ENCODE peak calls at places on chromosomes 13 and 19, in six cellular contexts. One of them, this sample, is unnamed.

GRCh38 chr13:112671359-112671758 is 18.5 kb upstream of the ATP11A start:
- DNase-seq in substantia nigra: no peak
- DNase-seq in left ventricle myocardium inferior: no peak
- DNase-seq in kidney tubule cell: no peak
- DNase-seq in stimulated activated CD4-positive, alpha-beta T cell treated with anti-CD3 and anti-CD28 coated beads, Interleukin-15, amount 100 ng/mL, for 1 hour: no peak
- DNase-seq in heart right ventricle: no peak
- DNase-seq in this sample: no peak

GRCh38 chr13:50365683-50366391 is 350.6 kb downstream of the KCNRG start:
- DNase-seq in heart right ventricle: no peak
- DNase-seq in stimulated activated CD4-positive, alpha-beta T cell treated with anti-CD3 and anti-CD28 coated beads, Interleukin-15, amount 100 ng/mL, for 1 hour: no peak
- DNase-seq in kidney tubule cell: peak; percentile 90
- DNase-seq in substantia nigra: no peak
- DNase-seq in left ventricle myocardium inferior: no peak
- DNase-seq in this sample: peak; percentile 98

GRCh38 chr19:5910638-5910907 is 3.5 kb upstream of the CAPS start:
- DNase-seq in kidney tubule cell: no peak
- DNase-seq in substantia nigra: no peak
- DNase-seq in stimulated activated CD4-positive, alpha-beta T cell treated with anti-CD3 and anti-CD28 coated beads, Interleukin-15, amount 100 ng/mL, for 1 hour: no peak
- DNase-seq in heart right ventricle: no peak
- DNase-seq in left ventricle myocardium inferior: no peak
- DNase-seq in this sample: no peak

GRCh38 chr13:50400035-50400726 is 384.9 kb downstream of the KCNRG start:
- DNase-seq in stimulated activated CD4-positive, alpha-beta T cell treated with anti-CD3 and anti-CD28 coated beads, Interleukin-15, amount 100 ng/mL, for 1 hour: no peak
- DNase-seq in kidney tubule cell: no peak
- DNase-seq in left ventricle myocardium inferior: peak; percentile 59
- DNase-seq in substantia nigra: peak; percentile 39
- DNase-seq in heart right ventricle: peak; percentile 64
- DNase-seq in this sample: no peak

GRCh38 chr19:48419158-48419920 is 25.9 kb downstream of the GRIN2D start:
- DNase-seq in heart right ventricle: no peak
- DNase-seq in stimulated activated CD4-positive, alpha-beta T cell treated with anti-CD3 and anti-CD28 coated beads, Interleukin-15, amount 100 ng/mL, for 1 hour: peak; percentile 49
- DNase-seq in left ventricle myocardium inferior: peak; percentile 43
- DNase-seq in kidney tubule cell: no peak
- DNase-seq in substantia nigra: peak; percentile 29
- DNase-seq in this sample: no peak

GRCh38 chr19:289651-290538 is 1.3 kb downstream of the PLPP2 start:
- DNase-seq in stimulated activated CD4-positive, alpha-beta T cell treated with anti-CD3 and anti-CD28 coated beads, Interleukin-15, amount 100 ng/mL, for 1 hour: no peak
- DNase-seq in substantia nigra: no peak
- DNase-seq in left ventricle myocardium inferior: no peak
- DNase-seq in kidney tubule cell: peak; percentile 95
- DNase-seq in heart right ventricle: no peak
- DNase-seq in this sample: peak; percentile 88

GRCh38 chr13:113959198-113959597 is 14.7 kb downstream of the C13orf46 start:
- DNase-seq in left ventricle myocardium inferior: no peak
- DNase-seq in substantia nigra: no peak
- DNase-seq in kidney tubule cell: peak; percentile 84
- DNase-seq in stimulated activated CD4-positive, alpha-beta T cell treated with anti-CD3 and anti-CD28 coated beads, Interleukin-15, amount 100 ng/mL, for 1 hour: no peak
- DNase-seq in heart right ventricle: no peak
- DNase-seq in this sample: peak; percentile 26

GRCh38 chr19:55251296-55252081 is 7.3 kb downstream of the PPP6R1 start:
- DNase-seq in heart right ventricle: no peak
- DNase-seq in kidney tubule cell: peak; percentile 85
- DNase-seq in substantia nigra: no peak
- DNase-seq in stimulated activated CD4-positive, alpha-beta T cell treated with anti-CD3 and anti-CD28 coated beads, Interleukin-15, amount 100 ng/mL, for 1 hour: no peak
- DNase-seq in left ventricle myocardium inferior: no peak
- DNase-seq in this sample: peak; percentile 60

GRCh38 chr13:62710766-62711165 is 1295.1 kb upstream of the PCDH20 start:
- DNase-seq in left ventricle myocardium inferior: no peak
- DNase-seq in heart right ventricle: no peak
- DNase-seq in substantia nigra: no peak
- DNase-seq in stimulated activated CD4-positive, alpha-beta T cell treated with anti-CD3 and anti-CD28 coated beads, Interleukin-15, amount 100 ng/mL, for 1 hour: no peak
- DNase-seq in kidney tubule cell: no peak
- DNase-seq in this sample: no peak

GRCh38 chr19:1408300-1409203 is 1.2 kb downstream of the DAZAP1 start:
- DNase-seq in substantia nigra: no peak
- DNase-seq in kidney tubule cell: peak; percentile 61
- DNase-seq in heart right ventricle: peak; percentile 44
- DNase-seq in left ventricle myocardium inferior: peak; percentile 59
- DNase-seq in stimulated activated CD4-positive, alpha-beta T cell treated with anti-CD3 and anti-CD28 coated beads, Interleukin-15, amount 100 ng/mL, for 1 hour: peak; percentile 49
- DNase-seq in this sample: peak; percentile 37

GRCh38 chr13:46595136-46595917 is 42.4 kb downstream of the LRCH1 start:
- DNase-seq in substantia nigra: no peak
- DNase-seq in left ventricle myocardium inferior: no peak
- DNase-seq in stimulated activated CD4-positive, alpha-beta T cell treated with anti-CD3 and anti-CD28 coated beads, Interleukin-15, amount 100 ng/mL, for 1 hour: no peak
- DNase-seq in kidney tubule cell: peak; percentile 69
- DNase-seq in heart right ventricle: no peak
- DNase-seq in this sample: peak; percentile 92

GRCh38 chr19:10372698-10373097 is 7.7 kb downstream of the TYK2 start:
- DNase-seq in kidney tubule cell: no peak
- DNase-seq in stimulated activated CD4-positive, alpha-beta T cell treated with anti-CD3 and anti-CD28 coated beads, Interleukin-15, amount 100 ng/mL, for 1 hour: no peak
- DNase-seq in left ventricle myocardium inferior: no peak
- DNase-seq in substantia nigra: no peak
- DNase-seq in heart right ventricle: no peak
- DNase-seq in this sample: no peak

GRCh38 chr13:96992633-96993032 is 1.6 kb downstream of the OXGR1 start:
- DNase-seq in heart right ventricle: no peak
- DNase-seq in left ventricle myocardium inferior: no peak
- DNase-seq in kidney tubule cell: no peak
- DNase-seq in stimulated activated CD4-positive, alpha-beta T cell treated with anti-CD3 and anti-CD28 coated beads, Interleukin-15, amount 100 ng/mL, for 1 hour: no peak
- DNase-seq in substantia nigra: no peak
- DNase-seq in this sample: no peak

GRCh38 chr13:100381595-100382224 is 206.9 kb downstream of the GGACT start:
- DNase-seq in stimulated activated CD4-positive, alpha-beta T cell treated with anti-CD3 and anti-CD28 coated beads, Interleukin-15, amount 100 ng/mL, for 1 hour: no peak
- DNase-seq in substantia nigra: no peak
- DNase-seq in kidney tubule cell: no peak
- DNase-seq in left ventricle myocardium inferior: no peak
- DNase-seq in heart right ventricle: no peak
- DNase-seq in this sample: no peak

GRCh38 chr13:52118095-52118494 is 10.8 kb downstream of the NEK5 start:
- DNase-seq in heart right ventricle: no peak
- DNase-seq in stimulated activated CD4-positive, alpha-beta T cell treated with anti-CD3 and anti-CD28 coated beads, Interleukin-15, amount 100 ng/mL, for 1 hour: no peak
- DNase-seq in left ventricle myocardium inferior: no peak
- DNase-seq in substantia nigra: no peak
- DNase-seq in kidney tubule cell: no peak
- DNase-seq in this sample: no peak

GRCh38 chr19:21680679-21681078 is 86.7 kb downstream of the ZNF100 start:
- DNase-seq in stimulated activated CD4-positive, alpha-beta T cell treated with anti-CD3 and anti-CD28 coated beads, Interleukin-15, amount 100 ng/mL, for 1 hour: no peak
- DNase-seq in heart right ventricle: no peak
- DNase-seq in kidney tubule cell: no peak
- DNase-seq in left ventricle myocardium inferior: no peak
- DNase-seq in substantia nigra: no peak
- DNase-seq in this sample: no peak

GRCh38 chr13:44278164-44278563 is 95.5 kb upstream of the SERP2 start:
- DNase-seq in kidney tubule cell: no peak
- DNase-seq in stimulated activated CD4-positive, alpha-beta T cell treated with anti-CD3 and anti-CD28 coated beads, Interleukin-15, amount 100 ng/mL, for 1 hour: no peak
- DNase-seq in substantia nigra: no peak
- DNase-seq in left ventricle myocardium inferior: no peak
- DNase-seq in heart right ventricle: no peak
- DNase-seq in this sample: no peak

GRCh38 chr19:980133-980998 is 3.8 kb upstream of the WDR18 start:
- DNase-seq in stimulated activated CD4-positive, alpha-beta T cell treated with anti-CD3 and anti-CD28 coated beads, Interleukin-15, amount 100 ng/mL, for 1 hour: no peak
- DNase-seq in left ventricle myocardium inferior: no peak
- DNase-seq in heart right ventricle: no peak
- DNase-seq in kidney tubule cell: peak; percentile 62
- DNase-seq in substantia nigra: no peak
- DNase-seq in this sample: peak; percentile 35

GRCh38 chr13:70253834-70254233 is 145.6 kb upstream of the KLHL1 start:
- DNase-seq in stimulated activated CD4-positive, alpha-beta T cell treated with anti-CD3 and anti-CD28 coated beads, Interleukin-15, amount 100 ng/mL, for 1 hour: no peak
- DNase-seq in heart right ventricle: no peak
- DNase-seq in left ventricle myocardium inferior: no peak
- DNase-seq in kidney tubule cell: no peak
- DNase-seq in substantia nigra: no peak
- DNase-seq in this sample: no peak

GRCh38 chr19:40605201-40605971 is 4.2 kb downstream of the LTBP4 start:
- DNase-seq in left ventricle myocardium inferior: peak; percentile 72
- DNase-seq in heart right ventricle: peak; percentile 61
- DNase-seq in stimulated activated CD4-positive, alpha-beta T cell treated with anti-CD3 and anti-CD28 coated beads, Interleukin-15, amount 100 ng/mL, for 1 hour: peak; percentile 62
- DNase-seq in substantia nigra: peak; percentile 40
- DNase-seq in kidney tubule cell: peak; percentile 90
- DNase-seq in this sample: peak; percentile 55

GRCh38 chr13:33182729-33183128 is 102.8 kb downstream of the STARD13 start:
- DNase-seq in substantia nigra: no peak
- DNase-seq in kidney tubule cell: peak; percentile 41
- DNase-seq in left ventricle myocardium inferior: no peak
- DNase-seq in heart right ventricle: no peak
- DNase-seq in stimulated activated CD4-positive, alpha-beta T cell treated with anti-CD3 and anti-CD28 coated beads, Interleukin-15, amount 100 ng/mL, for 1 hour: no peak
- DNase-seq in this sample: peak; percentile 52

GRCh38 chr19:32817252-32817912 is 52.2 kb downstream of the SLC7A9 start:
- DNase-seq in left ventricle myocardium inferior: no peak
- DNase-seq in stimulated activated CD4-positive, alpha-beta T cell treated with anti-CD3 and anti-CD28 coated beads, Interleukin-15, amount 100 ng/mL, for 1 hour: no peak
- DNase-seq in kidney tubule cell: no peak
- DNase-seq in heart right ventricle: no peak
- DNase-seq in substantia nigra: no peak
- DNase-seq in this sample: no peak

GRCh38 chr19:41528106-41528505 is 47.9 kb upstream of the CEACAM21 start:
- DNase-seq in left ventricle myocardium inferior: no peak
- DNase-seq in substantia nigra: no peak
- DNase-seq in heart right ventricle: no peak
- DNase-seq in kidney tubule cell: no peak
- DNase-seq in stimulated activated CD4-positive, alpha-beta T cell treated with anti-CD3 and anti-CD28 coated beads, Interleukin-15, amount 100 ng/mL, for 1 hour: no peak
- DNase-seq in this sample: no peak

This sample was measured in renal cortical epithelial cell.